ENCODE peak calls at places on chromosomes 5 and 9, in four cellular contexts. One of them, this sample, is unnamed.

GRCh38 chr9:99905833-99906402 is 536 bp upstream of the STX17 start:
- DNase-seq in lower lobe of right lung: no peak
- DNase-seq in stimulated activated CD4-positive, alpha-beta T cell treated with anti-CD3 and anti-CD28 coated beads, Interleukin-4, amount 100 ng/mL, for 24 hours: no peak
- DNase-seq in GM04504: no peak
- DNase-seq in this sample: no peak

GRCh38 chr5:66122379-66123034 is 21.6 kb upstream of the SREK1 start:
- DNase-seq in lower lobe of right lung: no peak
- DNase-seq in stimulated activated CD4-positive, alpha-beta T cell treated with anti-CD3 and anti-CD28 coated beads, Interleukin-4, amount 100 ng/mL, for 24 hours: no peak
- DNase-seq in GM04504: no peak
- DNase-seq in this sample: no peak

GRCh38 chr5:1657161-1657741 is 133.5 kb upstream of the LPCAT1 start:
- DNase-seq in lower lobe of right lung: no peak
- DNase-seq in stimulated activated CD4-positive, alpha-beta T cell treated with anti-CD3 and anti-CD28 coated beads, Interleukin-4, amount 100 ng/mL, for 24 hours: no peak
- DNase-seq in GM04504: no peak
- DNase-seq in this sample: no peak

GRCh38 chr9:121765021-121765950 is 113.9 kb downstream of the DAB2IP start:
- DNase-seq in lower lobe of right lung: no peak
- DNase-seq in stimulated activated CD4-positive, alpha-beta T cell treated with anti-CD3 and anti-CD28 coated beads, Interleukin-4, amount 100 ng/mL, for 24 hours: no peak
- DNase-seq in GM04504: no peak
- DNase-seq in this sample: no peak

GRCh38 chr5:173954671-173955605 is 34.0 kb upstream of the C5orf47 start:
- DNase-seq in lower lobe of right lung: no peak
- DNase-seq in stimulated activated CD4-positive, alpha-beta T cell treated with anti-CD3 and anti-CD28 coated beads, Interleukin-4, amount 100 ng/mL, for 24 hours: no peak
- DNase-seq in GM04504: peak
- DNase-seq in this sample: no peak

GRCh38 chr5:18553269-18553668 is 919.0 kb downstream of the TAF11L14 start:
- DNase-seq in lower lobe of right lung: no peak
- DNase-seq in stimulated activated CD4-positive, alpha-beta T cell treated with anti-CD3 and anti-CD28 coated beads, Interleukin-4, amount 100 ng/mL, for 24 hours: no peak
- DNase-seq in GM04504: no peak
- DNase-seq in this sample: no peak

GRCh38 chr9:92850898-92851297 is 26.9 kb downstream of the ZNF484 start:
- DNase-seq in lower lobe of right lung: no peak
- DNase-seq in stimulated activated CD4-positive, alpha-beta T cell treated with anti-CD3 and anti-CD28 coated beads, Interleukin-4, amount 100 ng/mL, for 24 hours: no peak
- DNase-seq in GM04504: no peak
- DNase-seq in this sample: no peak

GRCh38 chr5:28374492-28374934 is 1336.1 kb upstream of the CDH9 start:
- DNase-seq in lower lobe of right lung: peak
- DNase-seq in stimulated activated CD4-positive, alpha-beta T cell treated with anti-CD3 and anti-CD28 coated beads, Interleukin-4, amount 100 ng/mL, for 24 hours: no peak
- DNase-seq in GM04504: no peak
- DNase-seq in this sample: no peak

GRCh38 chr9:124222918-124223720 is 34.6 kb upstream of the NEK6 start:
- DNase-seq in lower lobe of right lung: peak
- DNase-seq in stimulated activated CD4-positive, alpha-beta T cell treated with anti-CD3 and anti-CD28 coated beads, Interleukin-4, amount 100 ng/mL, for 24 hours: no peak
- DNase-seq in GM04504: no peak
- DNase-seq in this sample: no peak

GRCh38 chr5:10498350-10498749 is 56.7 kb downstream of the ROPN1L start:
- DNase-seq in lower lobe of right lung: no peak
- DNase-seq in stimulated activated CD4-positive, alpha-beta T cell treated with anti-CD3 and anti-CD28 coated beads, Interleukin-4, amount 100 ng/mL, for 24 hours: no peak
- DNase-seq in GM04504: no peak
- DNase-seq in this sample: no peak

GRCh38 chr9:136571525-136571924 is 25.7 kb upstream of the NOTCH1 start:
- DNase-seq in lower lobe of right lung: no peak
- DNase-seq in stimulated activated CD4-positive, alpha-beta T cell treated with anti-CD3 and anti-CD28 coated beads, Interleukin-4, amount 100 ng/mL, for 24 hours: no peak
- DNase-seq in GM04504: no peak
- DNase-seq in this sample: no peak

GRCh38 chr9:28770827-28771226 is 1197.5 kb upstream of the C9orf72 start:
- DNase-seq in lower lobe of right lung: no peak
- DNase-seq in stimulated activated CD4-positive, alpha-beta T cell treated with anti-CD3 and anti-CD28 coated beads, Interleukin-4, amount 100 ng/mL, for 24 hours: no peak
- DNase-seq in GM04504: no peak
- DNase-seq in this sample: no peak

GRCh38 chr9:33044677-33045282 is 19.7 kb downstream of the DNAJA1 start:
- DNase-seq in lower lobe of right lung: no peak
- DNase-seq in stimulated activated CD4-positive, alpha-beta T cell treated with anti-CD3 and anti-CD28 coated beads, Interleukin-4, amount 100 ng/mL, for 24 hours: no peak
- DNase-seq in GM04504: no peak
- DNase-seq in this sample: no peak

GRCh38 chr5:6291961-6292360 is 86.4 kb downstream of the MED10 start:
- DNase-seq in lower lobe of right lung: no peak
- DNase-seq in stimulated activated CD4-positive, alpha-beta T cell treated with anti-CD3 and anti-CD28 coated beads, Interleukin-4, amount 100 ng/mL, for 24 hours: peak
- DNase-seq in GM04504: peak
- DNase-seq in this sample: no peak

GRCh38 chr5:133297293-133297692 is 245.5 kb downstream of the HSPA4 start:
- DNase-seq in lower lobe of right lung: no peak
- DNase-seq in stimulated activated CD4-positive, alpha-beta T cell treated with anti-CD3 and anti-CD28 coated beads, Interleukin-4, amount 100 ng/mL, for 24 hours: no peak
- DNase-seq in GM04504: no peak
- DNase-seq in this sample: no peak

GRCh38 chr9:93093081-93093448 is 3.0 kb upstream of the CARD19 start:
- DNase-seq in lower lobe of right lung: peak
- DNase-seq in stimulated activated CD4-positive, alpha-beta T cell treated with anti-CD3 and anti-CD28 coated beads, Interleukin-4, amount 100 ng/mL, for 24 hours: no peak
- DNase-seq in GM04504: no peak
- DNase-seq in this sample: peak

GRCh38 chr9:110115868-110116542 is 92.0 kb downstream of the C9orf152 start:
- DNase-seq in lower lobe of right lung: no peak
- DNase-seq in stimulated activated CD4-positive, alpha-beta T cell treated with anti-CD3 and anti-CD28 coated beads, Interleukin-4, amount 100 ng/mL, for 24 hours: no peak
- DNase-seq in GM04504: no peak
- DNase-seq in this sample: no peak

GRCh38 chr5:15026944-15027343 is 155.4 kb upstream of the ANKH start:
- DNase-seq in lower lobe of right lung: no peak
- DNase-seq in stimulated activated CD4-positive, alpha-beta T cell treated with anti-CD3 and anti-CD28 coated beads, Interleukin-4, amount 100 ng/mL, for 24 hours: no peak
- DNase-seq in GM04504: no peak
- DNase-seq in this sample: no peak

GRCh38 chr5:178189433-178189832 is 2.3 kb upstream of the GMCL2 start:
- DNase-seq in lower lobe of right lung: no peak
- DNase-seq in stimulated activated CD4-positive, alpha-beta T cell treated with anti-CD3 and anti-CD28 coated beads, Interleukin-4, amount 100 ng/mL, for 24 hours: no peak
- DNase-seq in GM04504: no peak
- DNase-seq in this sample: no peak

GRCh38 chr5:132490484-132491367 is at the start of gene IRF1:
- DNase-seq in lower lobe of right lung: peak
- DNase-seq in stimulated activated CD4-positive, alpha-beta T cell treated with anti-CD3 and anti-CD28 coated beads, Interleukin-4, amount 100 ng/mL, for 24 hours: peak
- DNase-seq in GM04504: peak
- DNase-seq in this sample: peak

This sample was measured in omental fat pad.